ENCODE peak calls at places on chromosome 13, in eight cellular contexts. One of them, this sample, is unnamed.

GRCh38 chr13:113758651-113759524 is at the start of gene TMEM255B:
- DNase-seq in fibroblast of lung: peak
- DNase-seq in AG04450: peak
- DNase-seq in endothelial cell: peak
- DNase-seq in NAMALWA: peak
- DNase-seq in IMR-90: peak
- DNase-seq in cardiac muscle cell: peak
- DNase-seq in kidney tubule cell: peak
- DNase-seq in this sample: peak

GRCh38 chr13:28636677-28637317 is 22.1 kb upstream of the POMP start:
- DNase-seq in cardiac muscle cell: peak
- DNase-seq in IMR-90: peak
- DNase-seq in fibroblast of lung: peak
- DNase-seq in AG04450: peak
- DNase-seq in kidney tubule cell: peak
- DNase-seq in NAMALWA: peak
- DNase-seq in endothelial cell: peak
- DNase-seq in this sample: peak

GRCh38 chr13:39402221-39402620 is 200.8 kb downstream of the LHFPL6 start:
- DNase-seq in cardiac muscle cell: no peak
- DNase-seq in IMR-90: no peak
- DNase-seq in kidney tubule cell: no peak
- DNase-seq in fibroblast of lung: no peak
- DNase-seq in AG04450: no peak
- DNase-seq in NAMALWA: no peak
- DNase-seq in endothelial cell: no peak
- DNase-seq in this sample: no peak

GRCh38 chr13:92745233-92745632 is 481.4 kb upstream of the GPC6 start:
- DNase-seq in fibroblast of lung: peak
- DNase-seq in AG04450: no peak
- DNase-seq in endothelial cell: no peak
- DNase-seq in IMR-90: no peak
- DNase-seq in cardiac muscle cell: no peak
- DNase-seq in kidney tubule cell: peak
- DNase-seq in NAMALWA: no peak
- DNase-seq in this sample: no peak

GRCh38 chr13:110914293-110915056 is 394 bp downstream of the ANKRD10 start:
- DNase-seq in IMR-90: peak
- DNase-seq in endothelial cell: peak
- DNase-seq in cardiac muscle cell: peak
- DNase-seq in kidney tubule cell: peak
- DNase-seq in fibroblast of lung: peak
- DNase-seq in AG04450: no peak
- DNase-seq in NAMALWA: peak
- DNase-seq in this sample: peak

GRCh38 chr13:98453254-98453843 is 123.6 kb downstream of the STK24 start:
- DNase-seq in AG04450: no peak
- DNase-seq in fibroblast of lung: no peak
- DNase-seq in kidney tubule cell: no peak
- DNase-seq in NAMALWA: no peak
- DNase-seq in IMR-90: no peak
- DNase-seq in cardiac muscle cell: no peak
- DNase-seq in endothelial cell: no peak
- DNase-seq in this sample: no peak

GRCh38 chr13:24299488-24300114 is 9.8 kb upstream of the C1QTNF9 start:
- DNase-seq in kidney tubule cell: no peak
- DNase-seq in endothelial cell: no peak
- DNase-seq in IMR-90: no peak
- DNase-seq in NAMALWA: no peak
- DNase-seq in AG04450: no peak
- DNase-seq in fibroblast of lung: no peak
- DNase-seq in cardiac muscle cell: no peak
- DNase-seq in this sample: no peak

GRCh38 chr13:110560606-110561334 is 752 bp downstream of the RAB20 start:
- DNase-seq in AG04450: no peak
- DNase-seq in fibroblast of lung: no peak
- DNase-seq in kidney tubule cell: peak
- DNase-seq in IMR-90: no peak
- DNase-seq in cardiac muscle cell: peak
- DNase-seq in NAMALWA: no peak
- DNase-seq in endothelial cell: peak
- DNase-seq in this sample: peak

This sample was measured in neural crest cell.